ENCODE peak calls at places on chromosomes 6 and 20, in six cellular contexts. X, R, W, V, B and I are unnamed samples.

GRCh38 chr20:44384423-44385027 is 29.0 kb downstream of the HNF4A start:
- DNase-seq in R (peak; percentile 87), X (peak; percentile 45), V (peak; percentile 84), W (peak; percentile 77), B (peak; percentile 65), I (peak; percentile 62)

GRCh38 chr6:16241321-16241689 is 2.9 kb downstream of the GMPR start:
- DNase-seq in R (no peak), W (no peak), V (no peak), X (no peak), B (no peak), I (no peak)

GRCh38 chr6:42173101-42173500 is at the start of gene GUCA1A:
- DNase-seq in W (no peak), B (no peak), R (no peak), X (no peak), V (no peak), I (no peak)

GRCh38 chr6:143395699-143396098 is 54.8 kb downstream of the ADAT2 start:
- DNase-seq in B (no peak), X (no peak), R (no peak), V (no peak), W (no peak), I (no peak)

GRCh38 chr20:47150403-47151152 is 205.9 kb downstream of the ZMYND8 start:
- DNase-seq in W (peak; percentile 37), X (peak; percentile 32), V (peak; percentile 62), R (no peak), B (peak; percentile 84), I (peak; percentile 76)

GRCh38 chr6:104326173-104327001 is 533.3 kb downstream of the HACE1 start:
- DNase-seq in R (no peak), B (peak; percentile 88), V (no peak), W (no peak), X (no peak), I (peak; percentile 25)

GRCh38 chr6:70299456-70299855 is 3.4 kb downstream of the COL9A1 start:
- DNase-seq in R (no peak), B (peak; percentile 29), W (no peak), V (no peak), X (no peak), I (peak; percentile 14)

GRCh38 chr6:158002951-158003853 is 21.5 kb downstream of the SYNJ2 start:
- DNase-seq in X (no peak), R (no peak), B (peak; percentile 92), W (no peak), V (no peak), I (peak; percentile 95)

GRCh38 chr6:87484491-87484890 is 11.7 kb downstream of the SLC35A1 start:
- DNase-seq in X (no peak), B (no peak), W (no peak), R (no peak), V (no peak), I (no peak)

GRCh38 chr6:98539669-98540207 is 294.6 kb upstream of the POU3F2 start:
- DNase-seq in X (no peak), V (no peak), W (no peak), R (no peak), B (no peak), I (no peak)

GRCh38 chr6:121688974-121689373 is 253.5 kb downstream of the GJA1 start:
- DNase-seq in B (no peak), R (no peak), V (no peak), W (no peak), X (no peak), I (peak; percentile 62)

GRCh38 chr6:140766999-140767398 is 1365.7 kb upstream of the GJE1 start:
- DNase-seq in R (no peak), W (no peak), B (no peak), V (no peak), X (no peak), I (no peak)

GRCh38 chr6:82506526-82506925 is 142.9 kb downstream of the TPBG start:
- DNase-seq in W (no peak), R (no peak), V (no peak), B (no peak), X (no peak), I (no peak)

GRCh38 chr6:81734081-81734480 is 18.4 kb downstream of the TENT5A start:
- DNase-seq in V (no peak), X (no peak), B (peak; percentile 16), W (no peak), R (no peak), I (no peak)

GRCh38 chr20:54133434-54134427 is 40.1 kb downstream of the CYP24A1 start:
- DNase-seq in V (no peak), X (no peak), W (no peak), B (peak; percentile 40), R (no peak), I (no peak)

GRCh38 chr6:137286926-137287325 is 67.7 kb upstream of the IFNGR1 start:
- DNase-seq in R (no peak), B (no peak), W (no peak), V (no peak), X (no peak), I (no peak)

GRCh38 chr6:140083375-140083774 is 708.9 kb upstream of the CITED2 start:
- DNase-seq in V (no peak), R (no peak), B (no peak), X (no peak), W (no peak), I (no peak)

GRCh38 chr6:20704325-20704724 is 170.1 kb downstream of the CDKAL1 start:
- DNase-seq in V (no peak), X (no peak), R (no peak), W (no peak), B (no peak), I (no peak)
- H3K4me3 ChIP-seq in V (no peak overlapping the region), X (no peak overlapping the region), R (no peak overlapping the region), W (no peak overlapping the region), B (no peak overlapping the region), I (no peak overlapping the region)

GRCh38 chr6:3267162-3267561 is 8.4 kb downstream of the PSMG4 start:
- DNase-seq in W (no peak), R (no peak), X (no peak), V (peak; percentile 49), B (no peak), I (no peak)

GRCh38 chr6:3266170-3266569 is 7.4 kb downstream of the PSMG4 start:
- DNase-seq in B (no peak), X (no peak), W (no peak), R (no peak), V (no peak), I (no peak)

GRCh38 chr6:3269412-3269975 is 10.7 kb downstream of the PSMG4 start:
- DNase-seq in V (no peak), W (no peak), X (no peak), R (no peak), B (no peak), I (no peak)

GRCh38 chr6:3270258-3270657 is 11.5 kb downstream of the PSMG4 start:
- DNase-seq in V (peak; percentile 51), B (no peak), R (no peak), W (no peak), X (no peak), I (no peak)

GRCh38 chr6:3268680-3269079 is 9.9 kb downstream of the PSMG4 start:
- DNase-seq in X (no peak), W (no peak), B (no peak), R (no peak), V (no peak), I (no peak)
- H3K4me3 ChIP-seq in X (no peak overlapping the region), W (no peak overlapping the region), B (no peak overlapping the region), R (no peak overlapping the region), V (no peak overlapping the region), I (no peak overlapping the region)

DNA sequence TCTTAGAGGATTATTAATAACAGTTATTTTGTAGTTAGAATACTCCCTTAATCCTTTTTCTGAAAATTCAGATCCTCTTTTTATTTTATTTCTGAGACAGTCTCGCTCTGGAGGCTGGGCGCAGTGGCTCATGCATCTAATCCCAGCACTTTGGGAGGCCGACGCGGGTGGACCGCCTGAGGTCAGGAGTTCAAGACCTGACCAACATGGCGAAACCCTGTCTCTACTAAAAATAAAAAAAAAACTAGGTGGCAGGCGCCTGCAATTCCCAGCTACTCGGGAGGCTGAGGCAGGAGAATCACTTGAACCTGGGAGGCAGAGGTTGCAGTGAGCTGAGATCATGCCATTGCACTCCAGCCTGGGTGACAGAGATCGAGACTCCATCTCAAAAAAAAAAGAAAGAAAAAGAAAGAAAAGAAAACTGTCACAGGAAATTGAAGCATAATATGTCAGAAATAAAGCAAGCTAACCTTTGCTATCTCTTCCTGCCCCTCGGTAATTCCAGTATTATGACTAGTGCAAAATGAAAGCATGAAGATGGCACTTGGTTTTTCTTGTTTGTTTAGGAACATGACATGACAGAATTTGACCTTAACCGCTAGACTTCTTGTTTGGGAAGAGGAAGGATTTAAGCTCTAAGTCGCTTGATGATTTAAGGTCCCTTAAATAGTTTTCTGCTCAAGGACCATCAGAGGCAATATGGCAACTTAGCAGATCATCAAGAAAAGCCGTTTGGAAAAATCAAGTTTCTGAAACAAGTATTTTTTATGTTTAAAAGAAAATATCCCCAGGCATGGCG is 1.8 kb upstream of the RBM39 start:
- DNase-seq in W (peak; percentile 34), B (no peak), R (no peak), X (no peak), V (no peak), I (no peak)
- H3K4me3 ChIP-seq in W (peak overlapping the region; percentile 17), B (no peak overlapping the region), R (peak overlapping the region; percentile 2), X (peak overlapping the region; percentile 99), V (no peak overlapping the region), I (no peak overlapping the region)

DNA sequence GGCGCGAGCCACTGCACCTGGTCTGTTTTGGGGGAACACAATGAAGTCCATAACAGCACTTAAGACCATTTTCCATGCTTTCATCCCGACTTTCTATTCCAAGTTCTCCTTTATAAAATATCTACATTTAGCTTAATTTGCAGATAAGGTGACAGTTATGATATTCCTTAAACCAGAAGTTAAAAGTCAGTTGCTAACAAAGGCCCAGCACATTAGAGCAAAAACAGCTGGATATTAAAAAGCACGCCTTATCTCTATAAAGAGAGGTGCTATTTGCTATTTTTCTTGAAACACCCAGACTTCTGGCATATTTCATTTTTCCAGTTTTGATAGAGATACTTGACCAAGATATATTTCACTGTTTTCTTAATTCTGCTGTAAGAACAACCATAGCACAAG is 15.8 kb downstream of the OR2B2 start:
- DNase-seq in X (no peak), V (no peak), B (no peak), W (no peak), R (no peak), I (no peak)
- H3K4me3 ChIP-seq in X (no peak overlapping the region), V (no peak overlapping the region), B (no peak overlapping the region), W (peak overlapping the region; percentile 51), R (no peak overlapping the region), I (no peak overlapping the region)

GRCh38 chr6:149046822-149047246 is 270.7 kb upstream of the TAB2 start:
- DNase-seq in W (no peak), V (no peak), B (no peak), X (no peak), R (no peak), I (peak; percentile 50)
- H3K4me3 ChIP-seq in W (no peak overlapping the region), V (no peak overlapping the region), B (no peak overlapping the region), X (no peak overlapping the region), R (no peak overlapping the region), I (no peak overlapping the region)

DNA sequence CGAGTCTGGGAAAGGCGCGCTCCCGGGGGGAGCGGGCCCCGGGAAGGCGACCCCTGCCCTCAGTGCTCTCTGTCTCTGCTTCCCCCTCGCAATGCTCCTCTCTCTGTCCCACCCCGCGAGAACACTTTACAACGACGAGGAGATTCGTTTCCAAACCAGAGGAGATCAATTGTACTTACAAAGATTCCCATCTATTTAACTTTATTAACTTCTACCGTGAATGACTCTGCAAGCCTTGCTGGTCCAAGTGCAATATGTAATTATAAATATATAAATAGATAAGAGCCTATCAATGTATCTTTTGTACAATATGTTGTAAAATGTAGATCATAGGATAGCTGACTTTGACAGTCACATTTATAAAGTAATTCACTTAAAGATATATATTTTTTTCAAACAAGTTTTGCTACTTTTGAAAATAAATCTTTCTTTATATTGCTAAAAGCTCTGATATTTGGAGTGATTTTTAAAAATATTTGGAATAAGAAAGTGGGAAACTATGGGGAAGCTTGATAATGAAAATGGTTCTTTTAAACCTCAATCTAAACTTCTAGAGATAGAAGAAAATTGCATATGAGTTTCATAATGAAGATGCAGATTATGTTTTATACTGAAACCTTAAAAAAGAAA is 3.0 kb downstream of the TCF21 start:
- DNase-seq in W (no peak), R (no peak), X (no peak), B (no peak), V (no peak), I (peak; percentile 37)
- H3K4me3 ChIP-seq in W (no peak overlapping the region), R (no peak overlapping the region), X (peak overlapping the region; percentile 64), B (peak overlapping the region; percentile 73), V (peak overlapping the region; percentile 28), I (peak overlapping the region; percentile 52)